ENCODE peak calls at places on chromosomes 16 and 17, in ten cellular contexts. M, S, V, G, B, W, Y, J, A and H are unnamed samples.

GRCh38 chr17:39600469-39601009 is 7.2 kb downstream of the NEUROD2 start:
- DNase-seq in M (no peak), S (no peak), V (no peak), G (no peak), B (no peak), W (no peak), Y (no peak), J (no peak), A (no peak), H (no peak)

GRCh38 chr16:17724242-17724898 is 253.6 kb upstream of the XYLT1 start:
- DNase-seq in M (no peak), S (no peak), V (no peak), G (no peak), B (no peak), W (peak; percentile 70), Y (no peak), J (no peak), A (no peak), H (no peak)

GRCh38 chr17:37239690-37240344 is 136.0 kb upstream of the C17orf78 start:
- DNase-seq in M (no peak), S (no peak), V (peak; percentile 5), G (peak; percentile 39), B (no peak), W (peak; percentile 51), Y (no peak), J (no peak), A (no peak), H (peak; percentile 49)

GRCh38 chr17:81909231-81909630 is 2.0 kb downstream of the PCYT2 start:
- DNase-seq in M (no peak), S (no peak), V (no peak), G (no peak), B (no peak), W (no peak), Y (no peak), J (no peak), A (no peak), H (no peak)

GRCh38 chr17:50205931-50206505 is 4.6 kb upstream of the COL1A1 start:
- DNase-seq in M (no peak), S (no peak), V (no peak), G (no peak), B (no peak), W (no peak), Y (no peak), J (no peak), A (no peak), H (no peak)

GRCh38 chr16:75053791-75054555 is 55.1 kb downstream of the ZNRF1 start:
- DNase-seq in M (no peak), S (no peak), V (no peak), G (no peak), B (no peak), W (no peak), Y (peak; percentile 48), J (no peak), A (peak; percentile 74), H (peak; percentile 24)

GRCh38 chr16:25014500-25015147 is 545 bp downstream of the ARHGAP17 start:
- DNase-seq in M (peak; percentile 47), S (no peak), V (peak; percentile 57), G (peak; percentile 42), B (peak; percentile 21), W (peak; percentile 55), Y (peak; percentile 42), J (no peak), A (peak; percentile 4), H (peak; percentile 62)

GRCh38 chr17:73722163-73722562 is 77.9 kb upstream of the SDK2 start:
- DNase-seq in M (peak; percentile 61), S (no peak), V (peak; percentile 19), G (peak; percentile 94), B (no peak), W (no peak), Y (no peak), J (no peak), A (peak; percentile 63), H (peak; percentile 19)

GRCh38 chr16:84085774-84086173 is 31.0 kb downstream of the MBTPS1 start:
- DNase-seq in M (no peak), S (no peak), V (peak; percentile 32), G (peak; percentile 54), B (no peak), W (no peak), Y (no peak), J (no peak), A (no peak), H (peak; percentile 59)